ENCODE peak calls at places on chromosome 12, in six cellular contexts. C is caudate nucleus; L is D721Med; P is amygdala; O is activated CD4-positive, alpha-beta T cell treated with anti-CD3 and anti-CD28 coated beads for 48 hours; Q is NCI-H510A. F is an unnamed sample.

GRCh38 chr12:110347767-110348166 is 55.7 kb downstream of the ANAPC7 start:
- DNase-seq in C (no peak), L (no peak), O (no peak), P (no peak), Q (no peak), F (no peak)

GRCh38 chr12:52043386-52044212 is 7.6 kb upstream of the NR4A1 start:
- DNase-seq in L (no peak), P (no peak), O (no peak), C (no peak), Q (no peak), F (no peak)

GRCh38 chr12:83945871-83946270 is 966.7 kb downstream of the SLC6A15 start:
- DNase-seq in L (no peak), O (no peak), P (no peak), C (no peak), Q (no peak), F (peak)

GRCh38 chr12:98725481-98726247 is 80.6 kb downstream of the APAF1 start:
- DNase-seq in C (peak), L (no peak), P (no peak), Q (no peak), O (peak), F (peak)

GRCh38 chr12:70227911-70228310 is 15.3 kb upstream of the CNOT2 start:
- DNase-seq in L (no peak), Q (no peak), P (no peak), O (no peak), C (no peak), F (no peak)

GRCh38 chr12:118061011-118061875 is at the start of gene WSB2:
- DNase-seq in L (peak), Q (peak), O (peak), P (peak), C (peak), F (no peak)

GRCh38 chr12:30687265-30687986 is 8.2 kb downstream of the IPO8 start:
- DNase-seq in O (no peak), Q (no peak), P (no peak), L (no peak), C (no peak), F (no peak)

GRCh38 chr12:19030180-19030579 is 99.4 kb upstream of the PLEKHA5 start:
- DNase-seq in C (no peak), Q (no peak), L (no peak), O (no peak), P (no peak), F (no peak)

GRCh38 chr12:122681814-122682213 is 21.3 kb downstream of the HCAR2 start:
- DNase-seq in C (no peak), P (no peak), Q (no peak), L (no peak), O (no peak), F (no peak)

GRCh38 chr12:49364989-49365388 is 2.3 kb upstream of the SPATS2 start:
- DNase-seq in Q (no peak), P (no peak), O (no peak), C (no peak), L (no peak), F (no peak)

GRCh38 chr12:82923935-82924334 is 237.2 kb downstream of the TMTC2 start:
- DNase-seq in Q (no peak), C (no peak), O (no peak), L (no peak), P (no peak), F (no peak)

GRCh38 chr12:132395908-132396305 is 66.5 kb upstream of the GALNT9 start:
- DNase-seq in C (no peak), L (no peak), Q (no peak), P (no peak), O (no peak), F (no peak)

GRCh38 chr12:12925383-12925782 is 26.6 kb downstream of the GPRC5D start:
- DNase-seq in C (no peak), Q (no peak), O (no peak), P (no peak), L (no peak), F (no peak)

GRCh38 chr12:21940549-21940948 is 677 bp downstream of the ABCC9 start:
- DNase-seq in C (no peak), P (no peak), Q (no peak), O (no peak), L (no peak), F (no peak)

GRCh38 chr12:1801285-1801975 is 18.9 kb upstream of the LRTM2 start:
- DNase-seq in Q (no peak), P (no peak), L (no peak), O (no peak), C (no peak), F (no peak)

GRCh38 chr12:74620932-74621331 is 83.3 kb downstream of the ATXN7L3B start:
- DNase-seq in O (no peak), C (no peak), Q (no peak), P (no peak), L (no peak), F (no peak)

GRCh38 chr12:131038961-131039360 is 85.3 kb downstream of the ADGRD1 start:
- DNase-seq in C (no peak), P (no peak), Q (no peak), O (no peak), L (no peak), F (no peak)

F was measured in AG04450.